ENCODE peak calls at places on chromosomes 11 and 22, in five cellular contexts. Q is upper lobe of left lung, F is tibial nerve, C is SK-N-SH, O is AG04450. M is an unnamed sample.

GRCh38 chr11:10298342-10298741 is 4.3 kb upstream of the SBF2 start:
- DNase-seq in Q (no peak), F (no peak), C (no peak), O (peak), M (peak)

GRCh38 chr11:70434813-70435300 is 36.5 kb downstream of the CTTN start:
- DNase-seq in Q (no peak), F (no peak), C (peak), O (no peak), M (no peak)

GRCh38 chr11:129163714-129164164 is 28.4 kb downstream of the ARHGAP32 start:
- DNase-seq in Q (no peak), F (no peak), C (no peak), O (no peak), M (no peak)

GRCh38 chr22:49040111-49040510 is 787.6 kb downstream of the BRD1 start:
- DNase-seq in Q (no peak), F (no peak), C (no peak), O (no peak), M (no peak)

GRCh38 chr11:65182258-65183170 is 786 bp downstream of the CAPN1 start:
- DNase-seq in Q (peak), F (no peak), C (no peak), O (no peak), M (no peak)

GRCh38 chr11:44269369-44270351 is 40.3 kb downstream of the ALX4 start:
- DNase-seq in Q (no peak), F (no peak), C (no peak), O (no peak), M (no peak)

GRCh38 chr11:86156397-86156977 is 87.6 kb upstream of the PICALM start:
- DNase-seq in Q (no peak), F (no peak), C (no peak), O (no peak), M (no peak)

GRCh38 chr22:25389541-25389919 is 170.1 kb downstream of the CRYBB2 start:
- DNase-seq in Q (no peak), F (no peak), C (no peak), O (no peak), M (no peak)

GRCh38 chr11:74019860-74020259 is 11.0 kb upstream of the UCP3 start:
- DNase-seq in Q (no peak), F (no peak), C (no peak), O (no peak), M (no peak)

GRCh38 chr11:70100283-70100610 is 22.1 kb downstream of the ANO1 start:
- DNase-seq in Q (no peak), F (no peak), C (no peak), O (no peak), M (no peak)

GRCh38 chr11:28730336-28730735 is 622.1 kb downstream of the METTL15 start:
- DNase-seq in Q (no peak), F (no peak), C (no peak), O (no peak), M (no peak)

GRCh38 chr11:27228232-27228631 is 134.8 kb downstream of the CCDC34 start:
- DNase-seq in Q (no peak), F (no peak), C (no peak), O (no peak), M (no peak)

GRCh38 chr11:99773646-99774045 is 752.9 kb downstream of the CNTN5 start:
- DNase-seq in Q (no peak), F (no peak), C (no peak), O (no peak), M (no peak)

GRCh38 chr22:41504397-41504796 is 35.5 kb downstream of the ACO2 start:
- DNase-seq in Q (no peak), F (no peak), C (no peak), O (no peak), M (no peak)

GRCh38 chr11:100849914-100850235 is 162.8 kb downstream of the ARHGAP42 start:
- DNase-seq in Q (no peak), F (no peak), C (no peak), O (no peak), M (no peak)

GRCh38 chr22:41305646-41306045 is 4.3 kb downstream of the ZC3H7B start:
- DNase-seq in Q (no peak), F (no peak), C (no peak), O (peak), M (no peak)

GRCh38 chr11:70138403-70138802 is 60.3 kb downstream of the ANO1 start:
- DNase-seq in Q (no peak), F (no peak), C (no peak), O (no peak), M (no peak)

GRCh38 chr22:22547692-22548348 is 11.2 kb downstream of the PRAME start:
- DNase-seq in Q (no peak), F (no peak), C (no peak), O (no peak), M (no peak)

GRCh38 chr11:88579466-88579865 is 241.9 kb upstream of the CTSC start:
- DNase-seq in Q (no peak), F (no peak), C (no peak), O (no peak), M (no peak)

GRCh38 chr11:120198787-120199469 is 11.9 kb upstream of the OAF start:
- DNase-seq in Q (no peak), F (no peak), C (no peak), O (no peak), M (no peak)

GRCh38 chr11:120199613-120200012 is 11.2 kb upstream of the OAF start:
- DNase-seq in Q (no peak), F (no peak), C (no peak), O (no peak), M (no peak)

GRCh38 chr11:120197977-120198376 is 12.9 kb upstream of the OAF start:
- DNase-seq in Q (no peak), F (no peak), C (peak), O (no peak), M (no peak)

GRCh38 chr11:120198403-120198786 is 12.4 kb upstream of the OAF start:
- DNase-seq in Q (no peak), F (no peak), C (no peak), O (no peak), M (no peak)

DNA sequence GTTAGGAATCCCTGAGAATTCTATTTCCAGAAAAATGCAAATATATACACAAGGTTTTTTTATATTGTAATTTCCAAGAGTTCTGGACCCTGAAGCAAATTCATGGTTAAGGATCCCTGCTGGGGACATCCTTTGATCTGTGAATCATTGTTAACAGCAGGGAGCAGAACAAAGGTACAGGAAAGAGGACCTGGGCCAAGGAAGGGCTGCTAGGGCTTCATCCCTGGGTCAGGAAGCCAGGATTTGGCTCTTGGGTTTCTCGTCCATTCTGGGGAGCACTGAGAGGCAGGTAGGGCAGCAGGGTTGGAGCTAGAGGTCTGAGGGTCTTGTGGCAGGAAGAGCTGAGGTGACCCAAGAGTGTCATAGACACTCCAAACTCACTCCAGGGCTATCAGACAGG is 10.2 kb upstream of the OAF start:
- DNase-seq in Q (no peak), F (no peak), C (no peak), O (no peak), M (no peak)
- H3K4me3 ChIP-seq in Q (no peak), F (no peak), C (no peak), O (no peak), M (no peak)

DNA sequence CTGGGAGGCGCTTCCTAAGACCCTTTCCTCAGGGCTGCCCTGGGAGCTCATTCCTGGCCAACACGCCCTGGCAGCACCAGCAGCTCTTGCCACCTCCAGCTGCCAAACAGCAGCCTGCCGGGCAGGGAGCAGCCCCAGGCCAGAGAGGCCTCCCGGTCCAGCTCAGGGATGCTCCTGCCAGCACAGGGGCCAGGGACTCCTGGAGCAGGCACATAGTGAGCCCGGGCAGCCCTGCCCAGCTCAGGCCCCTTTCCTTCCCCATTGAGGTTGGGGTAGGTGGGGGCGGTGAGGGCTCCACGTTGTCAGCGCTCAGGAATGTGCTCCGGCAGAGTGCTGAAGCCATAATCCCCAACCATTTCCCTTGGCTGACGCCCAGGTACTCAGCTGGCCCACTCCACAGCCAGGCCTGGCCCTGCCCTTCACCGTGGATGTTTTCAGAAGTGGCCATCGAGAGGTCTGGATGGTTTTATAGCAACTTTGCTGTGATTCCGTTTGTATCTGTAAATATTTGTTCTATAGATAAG is 7.6 kb downstream of the SLC39A13 start:
- DNase-seq in Q (peak), F (peak), C (no peak), O (peak), M (no peak)
- H3K4me3 ChIP-seq in Q (no peak), F (no peak), C (no peak), O (peak), M (no peak)

GRCh38 chr11:45354976-45355705 is 69.0 kb upstream of the SYT13 start:
- DNase-seq in Q (peak), F (peak), C (peak), O (no peak), M (no peak)
- H3K4me3 ChIP-seq in Q (peak), F (peak), C (peak), O (peak), M (peak)

GRCh38 chr11:118911880-118912741 is 13.6 kb downstream of the BCL9L start:
- DNase-seq in Q (peak), F (peak), C (no peak), O (peak), M (no peak)
- H3K4me3 ChIP-seq in Q (peak), F (peak), C (peak), O (peak), M (peak)

GRCh38 chr22:37768273-37768672 is 39.5 kb upstream of the GCAT start:
- DNase-seq in Q (no peak), F (no peak), C (peak), O (no peak), M (no peak)

GRCh38 chr22:37774728-37775127 is 33.0 kb upstream of the GCAT start:
- DNase-seq in Q (no peak), F (no peak), C (no peak), O (no peak), M (no peak)

GRCh38 chr22:37769056-37769455 is 38.7 kb upstream of the GCAT start:
- DNase-seq in Q (no peak), F (no peak), C (no peak), O (no peak), M (no peak)

GRCh38 chr22:37771081-37771480 is 36.7 kb upstream of the GCAT start:
- DNase-seq in Q (no peak), F (no peak), C (no peak), O (no peak), M (no peak)

GRCh38 chr22:37771702-37772427 is 35.9 kb upstream of the GCAT start:
- DNase-seq in Q (no peak), F (no peak), C (no peak), O (no peak), M (no peak)
- H3K4me3 ChIP-seq in Q (no peak), F (no peak), C (no peak), O (no peak), M (no peak)

DNA sequence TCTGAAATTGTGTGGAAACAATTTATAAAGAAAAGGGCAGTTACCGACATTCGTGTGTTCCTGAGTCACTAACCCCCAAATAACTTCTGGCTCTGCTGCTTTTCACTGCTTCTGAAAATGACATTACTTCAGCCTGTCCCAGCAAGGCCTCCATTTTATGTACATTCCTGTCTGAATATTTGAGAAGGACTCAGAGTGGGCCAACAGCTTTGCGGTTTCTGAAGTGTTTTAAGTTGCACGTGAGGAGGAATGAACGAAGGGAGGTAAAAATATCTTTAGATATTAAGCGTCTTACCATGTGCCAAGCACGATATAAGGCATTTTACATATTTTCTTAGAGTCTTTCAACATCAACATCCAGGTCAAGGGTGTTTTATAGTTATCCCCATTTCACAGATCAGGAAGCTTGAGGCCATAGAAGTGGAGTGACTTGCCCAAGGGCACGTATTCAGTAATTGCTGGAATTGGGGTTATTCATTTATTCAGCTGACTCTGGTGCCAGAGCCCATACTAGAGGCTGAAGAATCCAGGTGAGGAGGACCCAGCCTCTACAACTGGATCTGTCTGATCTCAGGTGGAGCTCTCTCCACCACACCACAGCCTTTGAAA is 30.8 kb upstream of the WNT11 start:
- DNase-seq in Q (no peak), F (no peak), C (no peak), O (no peak), M (no peak)
- H3K4me3 ChIP-seq in Q (no peak), F (no peak), C (no peak), O (no peak), M (no peak)

DNA sequence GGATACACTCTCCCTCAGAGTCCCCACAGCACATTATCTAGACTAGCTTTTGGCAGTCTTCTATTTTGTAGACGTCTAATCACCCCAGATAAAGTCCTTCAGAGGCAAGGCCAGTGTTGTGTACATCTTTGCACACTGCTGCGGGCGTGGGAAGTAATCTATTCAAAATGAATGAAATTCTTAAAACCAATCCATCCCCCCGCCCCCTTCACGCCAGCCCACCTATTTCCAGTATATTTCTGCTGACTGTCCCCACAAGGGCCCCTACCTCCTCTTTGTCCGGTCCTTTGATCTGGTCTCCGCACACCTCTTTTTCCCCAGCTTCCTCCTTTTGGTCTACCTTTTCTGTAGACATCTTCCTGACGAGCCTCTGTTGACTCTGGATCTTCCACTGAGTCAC is 383 bp downstream of the BSCL2 start:
- DNase-seq in Q (no peak), F (no peak), C (no peak), O (no peak), M (no peak)
- H3K4me3 ChIP-seq in Q (peak), F (peak), C (no peak), O (no peak), M (no peak)

GRCh38 chr11:7034019-7034418 is 13.7 kb downstream of the NLRP14 start:
- DNase-seq in Q (no peak), F (no peak), C (no peak), O (no peak), M (no peak)

GRCh38 chr11:7028141-7028540 is 7.9 kb downstream of the NLRP14 start:
- DNase-seq in Q (no peak), F (no peak), C (no peak), O (no peak), M (no peak)

GRCh38 chr11:7032692-7033091 is 12.4 kb downstream of the NLRP14 start:
- DNase-seq in Q (no peak), F (no peak), C (no peak), O (no peak), M (no peak)

GRCh38 chr11:7030836-7031235 is 10.6 kb downstream of the NLRP14 start:
- DNase-seq in Q (peak), F (no peak), C (no peak), O (no peak), M (no peak)

DNA sequence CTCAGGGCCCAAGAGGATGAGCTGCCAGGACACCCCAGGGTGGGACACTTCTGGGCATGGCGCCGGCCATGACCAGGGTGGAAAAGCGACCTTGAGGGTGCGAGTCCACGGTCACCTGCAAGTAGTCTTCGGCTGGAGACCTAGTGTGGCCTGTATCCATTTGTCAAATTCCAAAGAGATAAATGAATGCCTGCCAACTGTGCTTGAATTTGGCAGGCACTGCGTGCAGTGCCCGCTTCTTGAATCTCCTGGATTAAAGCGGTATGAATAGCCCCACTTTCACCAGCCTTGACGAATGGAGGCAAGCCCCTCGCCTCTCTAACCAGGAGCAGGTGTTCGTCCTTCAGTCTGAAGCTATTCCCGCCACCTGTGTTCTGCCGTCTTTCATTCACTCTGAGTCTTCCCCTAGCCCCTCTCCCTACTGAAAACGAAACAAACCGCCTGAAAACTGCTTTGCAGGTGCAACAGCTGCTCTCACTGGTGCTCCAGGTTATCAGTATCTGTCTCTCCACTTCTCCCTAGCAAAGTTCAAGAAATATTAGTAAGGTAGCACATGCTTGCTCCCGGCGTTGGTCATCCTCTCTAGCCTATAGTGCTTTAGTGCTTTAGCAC is 11.2 kb downstream of the NLRP14 start:
- DNase-seq in Q (peak), F (no peak), C (no peak), O (no peak), M (no peak)
- H3K4me3 ChIP-seq in Q (no peak), F (no peak), C (no peak), O (no peak), M (no peak)

DNA sequence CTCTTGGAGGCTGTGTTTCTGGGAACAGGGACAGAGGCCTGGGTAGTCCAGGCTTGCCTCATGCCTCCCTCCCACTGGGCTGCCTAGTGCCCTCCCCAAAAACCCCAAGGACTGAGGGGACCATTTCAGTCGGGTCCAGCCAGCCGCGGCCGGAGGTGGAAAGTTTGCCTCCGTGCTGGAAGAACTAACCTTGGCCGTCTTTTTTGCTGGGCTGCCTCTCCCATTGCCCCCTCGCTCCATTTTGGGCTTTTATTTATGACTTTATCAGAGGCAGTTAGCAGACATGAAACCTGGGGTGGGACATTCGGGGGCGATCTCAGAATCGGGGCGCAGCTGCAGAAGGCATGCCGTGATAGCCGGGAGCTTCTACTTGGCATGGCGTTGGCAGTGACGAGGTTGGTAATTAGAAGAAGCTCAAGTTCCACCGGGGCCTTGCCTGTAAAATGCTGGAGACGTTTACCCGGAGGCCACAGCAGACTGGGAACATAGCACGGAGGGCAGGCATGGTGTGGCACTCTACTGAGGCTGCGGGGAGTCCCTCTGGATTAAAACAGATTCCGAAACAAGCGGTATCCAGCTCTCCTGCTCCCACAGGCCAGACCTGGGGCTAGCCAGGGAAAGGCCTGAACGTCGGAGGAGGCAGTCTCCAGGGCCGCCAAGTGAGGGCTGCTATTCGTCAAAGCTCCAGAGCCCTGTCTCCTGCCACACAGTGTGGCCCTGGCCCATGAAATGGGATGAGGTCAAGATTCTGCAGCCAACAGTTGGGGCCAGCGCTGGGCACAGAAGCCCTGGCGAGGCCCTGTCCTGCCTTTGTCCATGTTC is 76.4 kb upstream of the PPARA start:
- DNase-seq in Q (peak), F (peak), C (no peak), O (no peak), M (no peak)
- H3K4me3 ChIP-seq in Q (peak), F (peak), C (peak), O (peak), M (peak)

GRCh38 chr22:29879738-29880137 is 3.2 kb upstream of the MTMR3 start:
- DNase-seq in Q (no peak), F (no peak), C (peak), O (no peak), M (no peak)

GRCh38 chr22:29883045-29883830 is at the start of gene MTMR3:
- DNase-seq in Q (peak), F (peak), C (peak), O (peak), M (peak)

GRCh38 chr22:29883831-29884139 is 811 bp downstream of the MTMR3 start:
- DNase-seq in Q (no peak), F (no peak), C (no peak), O (no peak), M (no peak)

GRCh38 chr22:29885610-29886009 is 2.6 kb downstream of the MTMR3 start:
- DNase-seq in Q (no peak), F (no peak), C (no peak), O (no peak), M (no peak)

DNA sequence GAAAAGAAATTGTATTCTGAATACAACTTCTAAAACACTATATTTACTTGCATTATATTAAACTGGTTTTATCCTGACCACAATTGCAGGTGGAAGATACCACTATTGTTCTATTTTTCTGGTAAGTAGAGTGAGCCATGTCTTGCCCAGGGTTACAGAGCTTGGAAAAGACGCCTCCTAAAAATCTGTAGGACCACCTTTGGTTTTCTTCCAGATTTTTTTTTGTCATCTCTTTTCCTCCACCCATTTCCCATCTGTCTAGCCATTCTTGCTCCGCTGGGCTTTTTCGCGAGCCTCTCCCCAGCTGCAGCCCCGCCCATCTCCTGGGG is 294 bp upstream of the MTMR3 start:
- DNase-seq in Q (no peak), F (no peak), C (no peak), O (no peak), M (no peak)
- H3K4me3 ChIP-seq in Q (peak), F (peak), C (peak), O (peak), M (peak)